ENCODE peak calls at places on chromosomes 5 and 9, in four cellular contexts. One of them, this sample, is unnamed.

GRCh38 chr9:123982535-123982934 is 29.0 kb upstream of the LHX2 start:
- DNase-seq in B cell: no peak
- DNase-seq in GM12891: no peak
- DNase-seq in body of pancreas: no peak
- DNase-seq in this sample: no peak

GRCh38 chr5:169091396-169091980 is 209.5 kb downstream of the SLIT3 start:
- DNase-seq in B cell: no peak
- DNase-seq in GM12891: no peak
- DNase-seq in body of pancreas: no peak
- DNase-seq in this sample: no peak

GRCh38 chr9:109143881-109144562 is 23.0 kb downstream of the FRRS1L start:
- DNase-seq in B cell: no peak
- DNase-seq in GM12891: peak; percentile 40
- DNase-seq in body of pancreas: no peak
- DNase-seq in this sample: no peak

GRCh38 chr9:8384126-8384525 is 584.5 kb upstream of the DMAC1 start:
- DNase-seq in B cell: no peak
- DNase-seq in GM12891: no peak
- DNase-seq in body of pancreas: no peak
- DNase-seq in this sample: no peak

GRCh38 chr5:40615586-40616193 is 64.0 kb upstream of the PTGER4 start:
- DNase-seq in B cell: no peak
- DNase-seq in GM12891: no peak
- DNase-seq in body of pancreas: no peak
- DNase-seq in this sample: no peak

GRCh38 chr5:1515311-1515920 is 8.3 kb downstream of the LPCAT1 start:
- DNase-seq in B cell: peak; percentile 33
- DNase-seq in GM12891: no peak
- DNase-seq in body of pancreas: peak; percentile 8
- DNase-seq in this sample: peak; percentile 27

GRCh38 chr5:122715095-122715494 is 59.8 kb upstream of the SNX2 start:
- DNase-seq in B cell: no peak
- DNase-seq in GM12891: no peak
- DNase-seq in body of pancreas: no peak
- DNase-seq in this sample: no peak

GRCh38 chr5:126857472-126858410 is 80.8 kb downstream of the LMNB1 start:
- DNase-seq in B cell: no peak
- DNase-seq in GM12891: no peak
- DNase-seq in body of pancreas: no peak
- DNase-seq in this sample: no peak

GRCh38 chr5:82396871-82397514 is 118.8 kb upstream of the RPS23 start:
- DNase-seq in B cell: no peak
- DNase-seq in GM12891: no peak
- DNase-seq in body of pancreas: peak; percentile 66
- DNase-seq in this sample: peak; percentile 69

GRCh38 chr5:175059687-175060194 is 335.4 kb downstream of the MSX2 start:
- DNase-seq in B cell: no peak
- DNase-seq in GM12891: no peak
- DNase-seq in body of pancreas: peak; percentile 22
- DNase-seq in this sample: no peak

GRCh38 chr9:35254237-35254636 is 92.4 kb downstream of the UNC13B start:
- DNase-seq in B cell: no peak
- DNase-seq in GM12891: no peak
- DNase-seq in body of pancreas: no peak
- DNase-seq in this sample: no peak

GRCh38 chr9:123453904-123454321 is 97.9 kb downstream of the CRB2 start:
- DNase-seq in B cell: no peak
- DNase-seq in GM12891: no peak
- DNase-seq in body of pancreas: peak; percentile 25
- DNase-seq in this sample: no peak

GRCh38 chr9:96187108-96187695 is 114.8 kb downstream of the HSD17B3 start:
- DNase-seq in B cell: no peak
- DNase-seq in GM12891: no peak
- DNase-seq in body of pancreas: no peak
- DNase-seq in this sample: no peak

GRCh38 chr5:141402553-141403328 is at the start of gene PCDHGA9:
- DNase-seq in B cell: no peak
- DNase-seq in GM12891: no peak
- DNase-seq in body of pancreas: no peak
- DNase-seq in this sample: no peak

GRCh38 chr9:98775831-98776441 is 20.4 kb downstream of the ANKS6 start:
- DNase-seq in B cell: peak; percentile 75
- DNase-seq in GM12891: peak; percentile 73
- DNase-seq in body of pancreas: no peak
- DNase-seq in this sample: no peak

GRCh38 chr5:171314728-171315385 is 5.8 kb downstream of the TLX3 start:
- DNase-seq in B cell: no peak
- DNase-seq in GM12891: no peak
- DNase-seq in body of pancreas: peak; percentile 42
- DNase-seq in this sample: no peak

GRCh38 chr5:113224605-113225065 is 210.2 kb downstream of the TSSK1B start:
- DNase-seq in B cell: no peak
- DNase-seq in GM12891: no peak
- DNase-seq in body of pancreas: no peak
- DNase-seq in this sample: no peak

GRCh38 chr9:38158628-38159027 is 89.6 kb upstream of the SHB start:
- DNase-seq in B cell: no peak
- DNase-seq in GM12891: no peak
- DNase-seq in body of pancreas: no peak
- DNase-seq in this sample: no peak

GRCh38 chr9:16063241-16063591 is 510.4 kb downstream of the CCDC171 start:
- DNase-seq in B cell: no peak
- DNase-seq in GM12891: no peak
- DNase-seq in body of pancreas: no peak
- DNase-seq in this sample: no peak

GRCh38 chr9:2725126-2725525 is 7.8 kb downstream of the KCNV2 start:
- DNase-seq in B cell: no peak
- DNase-seq in GM12891: no peak
- DNase-seq in body of pancreas: no peak
- DNase-seq in this sample: no peak

GRCh38 chr9:7907636-7908195 is 108.1 kb upstream of the DMAC1 start:
- DNase-seq in B cell: no peak
- DNase-seq in GM12891: no peak
- DNase-seq in body of pancreas: no peak
- DNase-seq in this sample: no peak

GRCh38 chr9:74407166-74407565 is 90.0 kb upstream of the RORB start:
- DNase-seq in B cell: no peak
- DNase-seq in GM12891: no peak
- DNase-seq in body of pancreas: no peak
- DNase-seq in this sample: no peak

GRCh38 chr5:68167195-68167651 is 48.3 kb upstream of the PIK3R1 start:
- DNase-seq in B cell: no peak
- DNase-seq in GM12891: no peak
- DNase-seq in body of pancreas: no peak
- DNase-seq in this sample: no peak